ENCODE peak calls at places on chromosomes 16 and 17, in eight cellular contexts. X is effector memory CD8-positive, alpha-beta T cell; E is GM03348; I is HTR-8/SVneo; L is HT-29; P is kidney glomerular epithelial cell; H is NCI-H1417; J is Kasumi-1. T is an unnamed sample.

GRCh38 chr17:40846515-40847155 is 20.4 kb downstream of the KRT12 start:
- DNase-seq in X (no peak), I (peak; percentile 56), L (no peak), E (no peak), P (no peak), J (no peak), H (no peak), T (no peak)

GRCh38 chr17:57722704-57723043 is 22.4 kb downstream of the CCDC182 start:
- DNase-seq in H (no peak), J (no peak), E (no peak), L (no peak), X (no peak), I (no peak), P (no peak), T (no peak)

GRCh38 chr16:84541999-84542876 is 37.8 kb upstream of the MEAK7 start:
- DNase-seq in E (no peak), L (no peak), X (no peak), I (no peak), P (peak; percentile 54), J (no peak), H (no peak), T (peak; percentile 23)

GRCh38 chr17:57408064-57408811 is 151.9 kb downstream of the MSI2 start:
- DNase-seq in P (no peak), X (no peak), E (no peak), H (peak; percentile 56), J (no peak), L (peak; percentile 81), I (no peak), T (peak; percentile 60)

GRCh38 chr17:51617876-51618455 is 357.6 kb downstream of the UTP18 start:
- DNase-seq in E (no peak), I (no peak), X (no peak), H (no peak), P (no peak), L (no peak), J (no peak), T (no peak)

GRCh38 chr16:10743610-10744369 is at the start of gene NUBP1:
- DNase-seq in I (peak; percentile 96), L (peak; percentile 98), H (peak; percentile 90), E (peak; percentile 99), X (peak; percentile 99), P (peak; percentile 87), J (peak; percentile 63), T (peak; percentile 93)

GRCh38 chr16:89256651-89257254 is 39.2 kb downstream of the ZNF778 start:
- DNase-seq in X (peak; percentile 67), I (no peak), P (no peak), J (no peak), H (no peak), E (peak; percentile 80), L (peak; percentile 72), T (peak; percentile 24)

GRCh38 chr17:15257316-15257925 is 7.7 kb downstream of the PMP22 start:
- DNase-seq in I (peak; percentile 88), X (peak; percentile 42), J (peak; percentile 46), H (peak; percentile 14), P (peak; percentile 58), L (peak; percentile 56), E (peak; percentile 89), T (peak; percentile 38)

GRCh38 chr17:13117616-13118015 is 99.8 kb upstream of the ELAC2 start:
- DNase-seq in J (no peak), E (no peak), X (no peak), P (no peak), I (no peak), H (no peak), L (no peak), T (no peak)

GRCh38 chr17:33447090-33447489 is 154.0 kb upstream of the ASIC2 start:
- DNase-seq in P (no peak), X (no peak), J (no peak), L (no peak), I (no peak), E (no peak), H (no peak), T (no peak)

T was measured in renal cortical epithelial cell.